ENCODE peak calls at places on chromosomes 7 and 10, in six cellular contexts. One of them, this sample, is unnamed.

GRCh38 chr7:27200761-27201230 is 905 bp upstream of the HOXA13 start:
- DNase-seq in MM.1S: no peak
- DNase-seq in right cardiac atrium: no peak
- DNase-seq in neuronal stem cell: no peak
- DNase-seq in brain microvascular endothelial cell: no peak
- DNase-seq in GM23338: no peak
- DNase-seq in this sample: no peak

GRCh38 chr10:42488416-42488815 is 150.0 kb downstream of the ZNF33B start:
- DNase-seq in MM.1S: no peak
- DNase-seq in right cardiac atrium: no peak
- DNase-seq in neuronal stem cell: no peak
- DNase-seq in brain microvascular endothelial cell: no peak
- DNase-seq in GM23338: no peak
- DNase-seq in this sample: no peak

GRCh38 chr7:132865766-132866531 is 215.9 kb downstream of the CHCHD3 start:
- DNase-seq in MM.1S: no peak
- DNase-seq in right cardiac atrium: no peak
- DNase-seq in neuronal stem cell: no peak
- DNase-seq in brain microvascular endothelial cell: peak; percentile 72
- DNase-seq in GM23338: no peak
- DNase-seq in this sample: no peak

GRCh38 chr7:134421998-134422397 is 36.9 kb downstream of the AKR1B1 start:
- DNase-seq in MM.1S: no peak
- DNase-seq in right cardiac atrium: no peak
- DNase-seq in neuronal stem cell: no peak
- DNase-seq in brain microvascular endothelial cell: no peak
- DNase-seq in GM23338: no peak
- DNase-seq in this sample: no peak

GRCh38 chr7:6654113-6654841 is 17.2 kb downstream of the ZNF316 start:
- DNase-seq in MM.1S: no peak
- DNase-seq in right cardiac atrium: no peak
- DNase-seq in neuronal stem cell: no peak
- DNase-seq in brain microvascular endothelial cell: no peak
- DNase-seq in GM23338: no peak
- DNase-seq in this sample: no peak

GRCh38 chr7:107228291-107228690 is 59.5 kb downstream of the HBP1 start:
- DNase-seq in MM.1S: no peak
- DNase-seq in right cardiac atrium: no peak
- DNase-seq in neuronal stem cell: no peak
- DNase-seq in brain microvascular endothelial cell: no peak
- DNase-seq in GM23338: no peak
- DNase-seq in this sample: no peak

GRCh38 chr10:49690673-49691356 is 11.4 kb downstream of the C10orf53 start:
- DNase-seq in MM.1S: no peak
- DNase-seq in right cardiac atrium: no peak
- DNase-seq in neuronal stem cell: no peak
- DNase-seq in brain microvascular endothelial cell: peak; percentile 8
- DNase-seq in GM23338: peak; percentile 47
- DNase-seq in this sample: no peak

GRCh38 chr7:102019461-102019860 is 202.0 kb downstream of the CUX1 start:
- DNase-seq in MM.1S: no peak
- DNase-seq in right cardiac atrium: no peak
- DNase-seq in neuronal stem cell: no peak
- DNase-seq in brain microvascular endothelial cell: no peak
- DNase-seq in GM23338: no peak
- DNase-seq in this sample: no peak

GRCh38 chr7:121587454-121587853 is 191.3 kb upstream of the FAM3C start:
- DNase-seq in MM.1S: no peak
- DNase-seq in right cardiac atrium: no peak
- DNase-seq in neuronal stem cell: no peak
- DNase-seq in brain microvascular endothelial cell: no peak
- DNase-seq in GM23338: no peak
- DNase-seq in this sample: no peak

GRCh38 chr10:24382979-24383663 is 174.2 kb downstream of the KIAA1217 start:
- DNase-seq in MM.1S: no peak
- DNase-seq in right cardiac atrium: peak; percentile 17
- DNase-seq in neuronal stem cell: no peak
- DNase-seq in brain microvascular endothelial cell: peak; percentile 4
- DNase-seq in GM23338: peak; percentile 41
- DNase-seq in this sample: no peak

GRCh38 chr10:97385565-97385964 is 15.6 kb downstream of the RRP12 start:
- DNase-seq in MM.1S: no peak
- DNase-seq in right cardiac atrium: no peak
- DNase-seq in neuronal stem cell: no peak
- DNase-seq in brain microvascular endothelial cell: no peak
- DNase-seq in GM23338: no peak
- DNase-seq in this sample: no peak

GRCh38 chr10:58667658-58668310 is 155.1 kb downstream of the BICC1 start:
- DNase-seq in MM.1S: no peak
- DNase-seq in right cardiac atrium: no peak
- DNase-seq in neuronal stem cell: no peak
- DNase-seq in brain microvascular endothelial cell: no peak
- DNase-seq in GM23338: peak; percentile 38
- DNase-seq in this sample: no peak

GRCh38 chr10:97937054-97937453 is 87.4 kb downstream of the GOLGA7B start:
- DNase-seq in MM.1S: no peak
- DNase-seq in right cardiac atrium: no peak
- DNase-seq in neuronal stem cell: no peak
- DNase-seq in brain microvascular endothelial cell: no peak
- DNase-seq in GM23338: no peak
- DNase-seq in this sample: no peak

GRCh38 chr7:37942934-37943610 is 22.6 kb downstream of the EPDR1 start:
- DNase-seq in MM.1S: no peak
- DNase-seq in right cardiac atrium: peak; percentile 77
- DNase-seq in neuronal stem cell: peak; percentile 6
- DNase-seq in brain microvascular endothelial cell: peak; percentile 60
- DNase-seq in GM23338: peak; percentile 70
- DNase-seq in this sample: peak; percentile 82

GRCh38 chr7:24290004-24290641 is 6.1 kb downstream of the NPY start:
- DNase-seq in MM.1S: peak; percentile 86
- DNase-seq in right cardiac atrium: no peak
- DNase-seq in neuronal stem cell: no peak
- DNase-seq in brain microvascular endothelial cell: peak; percentile 12
- DNase-seq in GM23338: peak; percentile 80
- DNase-seq in this sample: no peak

GRCh38 chr7:1645071-1646015 is 24.7 kb upstream of the ELFN1 start:
- DNase-seq in MM.1S: no peak
- DNase-seq in right cardiac atrium: no peak
- DNase-seq in neuronal stem cell: no peak
- DNase-seq in brain microvascular endothelial cell: no peak
- DNase-seq in GM23338: no peak
- DNase-seq in this sample: peak; percentile 12

GRCh38 chr10:6109444-6109775 is 20.6 kb downstream of the RBM17 start:
- DNase-seq in MM.1S: no peak
- DNase-seq in right cardiac atrium: no peak
- DNase-seq in neuronal stem cell: no peak
- DNase-seq in brain microvascular endothelial cell: no peak
- DNase-seq in GM23338: no peak
- DNase-seq in this sample: no peak

GRCh38 chr10:29897430-29897829 is 162.0 kb downstream of the JCAD start:
- DNase-seq in MM.1S: no peak
- DNase-seq in right cardiac atrium: no peak
- DNase-seq in neuronal stem cell: no peak
- DNase-seq in brain microvascular endothelial cell: no peak
- DNase-seq in GM23338: no peak
- DNase-seq in this sample: no peak

GRCh38 chr7:157250605-157251228 is 86.1 kb upstream of the DNAJB6 start:
- DNase-seq in MM.1S: peak; percentile 68
- DNase-seq in right cardiac atrium: no peak
- DNase-seq in neuronal stem cell: peak; percentile 51
- DNase-seq in brain microvascular endothelial cell: peak; percentile 72
- DNase-seq in GM23338: peak; percentile 89
- DNase-seq in this sample: no peak

GRCh38 chr7:27367179-27367929 is 124.8 kb downstream of the EVX1 start:
- DNase-seq in MM.1S: no peak
- DNase-seq in right cardiac atrium: no peak
- DNase-seq in neuronal stem cell: no peak
- DNase-seq in brain microvascular endothelial cell: no peak
- DNase-seq in GM23338: no peak
- DNase-seq in this sample: no peak

GRCh38 chr7:85866540-85866939 is 679.7 kb upstream of the SEMA3D start:
- DNase-seq in MM.1S: no peak
- DNase-seq in right cardiac atrium: no peak
- DNase-seq in neuronal stem cell: no peak
- DNase-seq in brain microvascular endothelial cell: no peak
- DNase-seq in GM23338: no peak
- DNase-seq in this sample: no peak

GRCh38 chr7:48387916-48388315 is 216.7 kb downstream of the ABCA13 start:
- DNase-seq in MM.1S: no peak
- DNase-seq in right cardiac atrium: no peak
- DNase-seq in neuronal stem cell: no peak
- DNase-seq in brain microvascular endothelial cell: no peak
- DNase-seq in GM23338: no peak
- DNase-seq in this sample: no peak

GRCh38 chr7:44461387-44461786 is 29.1 kb downstream of the NUDCD3 start:
- DNase-seq in MM.1S: peak; percentile 29
- DNase-seq in right cardiac atrium: no peak
- DNase-seq in neuronal stem cell: no peak
- DNase-seq in brain microvascular endothelial cell: peak; percentile 72
- DNase-seq in GM23338: no peak
- DNase-seq in this sample: no peak

GRCh38 chr7:54680377-54681005 is 78.5 kb downstream of the SEC61G start:
- DNase-seq in MM.1S: no peak
- DNase-seq in right cardiac atrium: no peak
- DNase-seq in neuronal stem cell: no peak
- DNase-seq in brain microvascular endothelial cell: no peak
- DNase-seq in GM23338: peak; percentile 67
- DNase-seq in this sample: no peak

GRCh38 chr7:102451371-102452054 is 13.2 kb downstream of the ALKBH4 start:
- DNase-seq in MM.1S: peak; percentile 67
- DNase-seq in right cardiac atrium: no peak
- DNase-seq in neuronal stem cell: no peak
- DNase-seq in brain microvascular endothelial cell: no peak
- DNase-seq in GM23338: peak; percentile 61
- DNase-seq in this sample: no peak

GRCh38 chr7:123748171-123748733 is 551 bp downstream of the WASL start:
- DNase-seq in MM.1S: peak; percentile 72
- DNase-seq in right cardiac atrium: peak; percentile 59
- DNase-seq in neuronal stem cell: peak; percentile 27
- DNase-seq in brain microvascular endothelial cell: peak; percentile 18
- DNase-seq in GM23338: peak; percentile 52
- DNase-seq in this sample: peak; percentile 55

GRCh38 chr7:151063212-151063561 is 3.8 kb downstream of the SLC4A2 start:
- DNase-seq in MM.1S: no peak
- DNase-seq in right cardiac atrium: no peak
- DNase-seq in neuronal stem cell: no peak
- DNase-seq in brain microvascular endothelial cell: no peak
- DNase-seq in GM23338: peak; percentile 58
- DNase-seq in this sample: no peak
- H3K4me3 ChIP-seq in MM.1S: no peak overlapping the region
- H3K4me3 ChIP-seq in right cardiac atrium: no peak overlapping the region
- H3K4me3 ChIP-seq in neuronal stem cell: no peak overlapping the region
- H3K4me3 ChIP-seq in brain microvascular endothelial cell: no peak overlapping the region
- H3K4me3 ChIP-seq in GM23338: peak overlapping the region; percentile 76
- H3K4me3 ChIP-seq in this sample: peak overlapping the region; percentile 93

DNA sequence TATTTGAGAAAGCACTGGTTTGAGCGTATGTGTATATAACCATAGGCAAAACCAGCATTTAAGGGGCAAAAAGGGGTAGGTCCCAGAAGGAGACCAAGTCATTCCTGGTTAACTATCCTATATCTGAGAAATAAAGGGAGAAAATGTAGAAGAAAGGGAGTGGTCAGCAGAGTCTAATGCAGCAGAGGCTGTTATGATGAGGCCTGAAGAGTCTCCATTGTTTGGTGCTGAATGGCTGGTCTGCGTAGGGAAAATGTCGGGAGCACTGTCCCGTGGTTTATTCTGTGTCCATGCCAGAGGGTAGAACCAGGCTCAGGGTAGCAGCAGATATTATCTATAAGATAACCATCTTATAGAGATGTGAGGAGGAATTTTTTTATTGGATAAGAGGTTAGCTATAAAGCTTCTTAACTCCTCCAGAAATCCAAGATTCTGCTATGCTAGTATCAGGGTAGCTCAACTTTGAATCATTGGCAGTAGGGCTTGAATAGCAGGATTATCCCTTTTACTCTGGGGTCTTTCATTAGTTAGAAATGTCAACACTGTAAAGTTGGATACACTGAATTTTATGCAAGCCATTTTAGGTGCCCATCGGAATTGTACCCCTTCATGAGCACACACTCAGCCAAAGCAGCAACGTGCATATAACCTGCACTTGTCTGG is 312.1 kb upstream of the FZD1 start:
- DNase-seq in MM.1S: no peak
- DNase-seq in right cardiac atrium: no peak
- DNase-seq in neuronal stem cell: no peak
- DNase-seq in brain microvascular endothelial cell: no peak
- DNase-seq in GM23338: peak; percentile 10
- DNase-seq in this sample: no peak
- H3K4me3 ChIP-seq in MM.1S: no peak overlapping the region
- H3K4me3 ChIP-seq in right cardiac atrium: no peak overlapping the region
- H3K4me3 ChIP-seq in neuronal stem cell: no peak overlapping the region
- H3K4me3 ChIP-seq in brain microvascular endothelial cell: no peak overlapping the region
- H3K4me3 ChIP-seq in GM23338: no peak overlapping the region
- H3K4me3 ChIP-seq in this sample: no peak overlapping the region

DNA sequence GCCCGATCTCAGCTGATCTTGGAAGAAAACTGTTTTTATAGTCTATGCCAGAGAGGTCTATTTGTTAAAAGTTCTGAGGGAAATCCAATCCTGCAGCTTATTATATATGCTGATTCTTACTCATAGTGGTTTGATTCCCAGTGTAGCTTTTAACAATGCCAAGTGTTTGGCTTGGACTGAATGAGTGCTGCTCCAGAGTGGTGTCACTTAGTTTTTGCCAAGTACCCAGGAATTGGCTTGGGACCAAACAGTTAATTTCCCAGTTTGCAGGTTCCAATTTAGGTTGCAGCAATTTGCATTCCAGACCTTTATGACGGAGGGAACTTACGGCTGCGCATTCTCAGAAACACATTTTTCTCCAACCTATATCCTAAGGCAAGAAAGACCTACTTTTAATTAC is 32.4 kb downstream of the NSUN6 start:
- DNase-seq in MM.1S: no peak
- DNase-seq in right cardiac atrium: no peak
- DNase-seq in neuronal stem cell: no peak
- DNase-seq in brain microvascular endothelial cell: no peak
- DNase-seq in GM23338: no peak
- DNase-seq in this sample: no peak
- H3K4me3 ChIP-seq in MM.1S: no peak overlapping the region
- H3K4me3 ChIP-seq in right cardiac atrium: no peak overlapping the region
- H3K4me3 ChIP-seq in neuronal stem cell: no peak overlapping the region
- H3K4me3 ChIP-seq in brain microvascular endothelial cell: no peak overlapping the region
- H3K4me3 ChIP-seq in GM23338: no peak overlapping the region
- H3K4me3 ChIP-seq in this sample: no peak overlapping the region

GRCh38 chr10:91013985-91014384 is 93.1 kb upstream of the ANKRD1 start:
- DNase-seq in MM.1S: no peak
- DNase-seq in right cardiac atrium: no peak
- DNase-seq in neuronal stem cell: no peak
- DNase-seq in brain microvascular endothelial cell: no peak
- DNase-seq in GM23338: no peak
- DNase-seq in this sample: no peak

GRCh38 chr10:91012502-91012901 is 91.6 kb upstream of the ANKRD1 start:
- DNase-seq in MM.1S: no peak
- DNase-seq in right cardiac atrium: no peak
- DNase-seq in neuronal stem cell: no peak
- DNase-seq in brain microvascular endothelial cell: no peak
- DNase-seq in GM23338: no peak
- DNase-seq in this sample: no peak

GRCh38 chr10:91022924-91023707 is 102.2 kb upstream of the ANKRD1 start:
- DNase-seq in MM.1S: no peak
- DNase-seq in right cardiac atrium: no peak
- DNase-seq in neuronal stem cell: no peak
- DNase-seq in brain microvascular endothelial cell: peak; percentile 35
- DNase-seq in GM23338: no peak
- DNase-seq in this sample: no peak

GRCh38 chr10:91022390-91022789 is 101.5 kb upstream of the ANKRD1 start:
- DNase-seq in MM.1S: no peak
- DNase-seq in right cardiac atrium: no peak
- DNase-seq in neuronal stem cell: no peak
- DNase-seq in brain microvascular endothelial cell: no peak
- DNase-seq in GM23338: no peak
- DNase-seq in this sample: no peak

GRCh38 chr10:91017202-91017601 is 96.3 kb upstream of the ANKRD1 start:
- DNase-seq in MM.1S: no peak
- DNase-seq in right cardiac atrium: no peak
- DNase-seq in neuronal stem cell: no peak
- DNase-seq in brain microvascular endothelial cell: no peak
- DNase-seq in GM23338: no peak
- DNase-seq in this sample: no peak
- H3K4me3 ChIP-seq in MM.1S: no peak overlapping the region
- H3K4me3 ChIP-seq in right cardiac atrium: no peak overlapping the region
- H3K4me3 ChIP-seq in neuronal stem cell: no peak overlapping the region
- H3K4me3 ChIP-seq in brain microvascular endothelial cell: no peak overlapping the region
- H3K4me3 ChIP-seq in GM23338: no peak overlapping the region
- H3K4me3 ChIP-seq in this sample: no peak overlapping the region

This sample was measured in left ventricle myocardium inferior.